ENCODE peak calls at places on chromosomes 2 and 18, in four cellular contexts. U is activated CD8-positive, alpha-beta T cell treated with anti-CD3 and anti-CD28 coated beads for 36 hours; W is NCI-H774; O is CD4-positive, CD25-positive, alpha-beta regulatory T cell. I is an unnamed sample.

GRCh38 chr2:81981616-81982015 is 1677.1 kb upstream of the LRRTM1 start:
- DNase-seq in U (no peak), W (no peak), O (no peak), I (no peak)

GRCh38 chr2:42360493-42360889 is 526 bp downstream of the COX7A2L start:
- DNase-seq in U (peak), W (no peak), O (no peak), I (no peak)

GRCh38 chr2:108988796-108989713 is at the start of gene EDAR:
- DNase-seq in U (peak), W (peak), O (no peak), I (peak)

GRCh38 chr2:99850076-99850710 is 292.2 kb downstream of the AFF3 start:
- DNase-seq in U (no peak), W (no peak), O (no peak), I (no peak)

GRCh38 chr2:88739985-88740600 is 48.6 kb downstream of the RPIA start:
- DNase-seq in U (peak), W (peak), O (peak), I (peak)

GRCh38 chr2:240481720-240482119 is 46.3 kb downstream of the GPC1 start:
- DNase-seq in U (no peak), W (no peak), O (no peak), I (no peak)

GRCh38 chr18:33841221-33841967 is 263.4 kb downstream of the ASXL3 start:
- DNase-seq in U (no peak), W (no peak), O (no peak), I (no peak)

GRCh38 chr2:197311521-197312033 is 997 bp upstream of the ANKRD44 start:
- DNase-seq in U (no peak), W (no peak), O (no peak), I (peak)

GRCh38 chr2:138949517-138949916 is 169.3 kb upstream of the NXPH2 start:
- DNase-seq in U (no peak), W (no peak), O (no peak), I (no peak)

GRCh38 chr2:8145385-8145784 is 536.5 kb upstream of the ID2 start:
- DNase-seq in U (no peak), W (no peak), O (no peak), I (no peak)

GRCh38 chr2:200042944-200043343 is 87.6 kb downstream of the MAIP1 start:
- DNase-seq in U (no peak), W (no peak), O (no peak), I (no peak)

GRCh38 chr2:10559101-10559500 is 111.0 kb upstream of the ODC1 start:
- DNase-seq in U (no peak), W (no peak), O (no peak), I (no peak)

I was measured in activated CD4-positive, alpha-beta T cell treated with anti-CD3 and anti-CD28 coated beads, Interleukin-2, amount 10 ng/mL, durations not matched to agents 24 days and 14 days.